ENCODE peak calls at places on chromosome 12, in five cellular contexts. X is A549, Y is NB4, R is pancreas, M is fibroblast of mammary gland. G is an unnamed sample.

GRCh38 chr12:29620030-29620429 is 122.5 kb upstream of the OVCH1 start:
- DNase-seq in M (no peak), X (no peak), Y (no peak), R (no peak), G (no peak)

GRCh38 chr12:107467716-107468115 is 217.9 kb upstream of the PWP1 start:
- DNase-seq in R (no peak), Y (no peak), X (no peak), M (no peak), G (no peak)

GRCh38 chr12:132194056-132194455 is 49.8 kb downstream of the NOC4L start:
- DNase-seq in R (no peak), M (peak; percentile 19), Y (peak; percentile 44), X (peak; percentile 66), G (no peak)

GRCh38 chr12:108801736-108802665 is 55.4 kb downstream of the SSH1 start:
- DNase-seq in R (no peak), M (peak; percentile 91), Y (no peak), X (no peak), G (no peak)

GRCh38 chr12:113007166-113007565 is 28.8 kb downstream of the OAS2 start:
- DNase-seq in X (no peak), R (no peak), M (peak; percentile 17), Y (no peak), G (peak; percentile 37)

GRCh38 chr12:71183018-71183417 is 25.2 kb upstream of the TSPAN8 start:
- DNase-seq in Y (no peak), R (no peak), M (peak; percentile 68), X (no peak), G (peak; percentile 87)

GRCh38 chr12:112881602-112882001 is 25.2 kb upstream of the OAS1 start:
- DNase-seq in X (no peak), Y (no peak), M (no peak), R (no peak), G (no peak)

GRCh38 chr12:44117368-44117767 is 281.5 kb downstream of the TMEM117 start:
- DNase-seq in R (no peak), M (peak; percentile 30), X (no peak), Y (no peak), G (peak; percentile 42)

GRCh38 chr12:105206686-105207374 is 29.1 kb downstream of the APPL2 start:
- DNase-seq in R (no peak), Y (no peak), M (peak; percentile 61), X (no peak), G (no peak)

GRCh38 chr12:111066744-111067437 is 146.5 kb upstream of the MYL2 start:
- DNase-seq in X (peak; percentile 44), R (no peak), M (peak; percentile 3), Y (peak; percentile 43), G (peak; percentile 90)

GRCh38 chr12:111443586-111443985 is 37.9 kb downstream of the SH2B3 start:
- DNase-seq in R (peak; percentile 68), M (peak; percentile 75), X (no peak), Y (peak; percentile 78), G (peak; percentile 82)

GRCh38 chr12:16238661-16239060 is 38.8 kb downstream of the SLC15A5 start:
- DNase-seq in M (peak; percentile 84), R (no peak), Y (no peak), X (no peak), G (peak; percentile 48)

GRCh38 chr12:103966736-103967135 is 1.1 kb downstream of the TDG start:
- DNase-seq in Y (no peak), X (no peak), R (no peak), M (no peak), G (no peak)

GRCh38 chr12:131104464-131105350 is 151.0 kb downstream of the ADGRD1 start:
- DNase-seq in R (peak; percentile 63), X (peak; percentile 77), Y (peak; percentile 84), M (peak; percentile 57), G (peak; percentile 27)

GRCh38 chr12:113846275-113846674 is 119.8 kb downstream of the RBM19 start:
- DNase-seq in Y (peak; percentile 19), X (no peak), R (no peak), M (peak; percentile 19), G (no peak)

GRCh38 chr12:70948976-70949336 is 28.4 kb upstream of the PTPRR start:
- DNase-seq in Y (no peak), X (no peak), R (no peak), M (peak; percentile 55), G (no peak)

GRCh38 chr12:117660896-117661295 is 299.5 kb upstream of the NOS1 start:
- DNase-seq in M (no peak), R (no peak), X (no peak), Y (no peak), G (no peak)

GRCh38 chr12:80861636-80862378 is 75.9 kb downstream of the LIN7A start:
- DNase-seq in Y (peak; percentile 62), M (peak; percentile 79), R (no peak), X (no peak), G (peak; percentile 52)

GRCh38 chr12:5184159-5184558 is 140.5 kb downstream of the KCNA5 start:
- DNase-seq in R (no peak), X (no peak), M (no peak), Y (no peak), G (peak; percentile 15)

GRCh38 chr12:30482650-30483049 is 213.0 kb downstream of the IPO8 start:
- DNase-seq in R (no peak), X (no peak), M (no peak), Y (no peak), G (no peak)

GRCh38 chr12:104748356-104748755 is 209.7 kb downstream of the SLC41A2 start:
- DNase-seq in Y (no peak), M (no peak), R (no peak), X (no peak), G (no peak)

GRCh38 chr12:5976711-5977110 is 31.7 kb upstream of the ANO2 start:
- DNase-seq in R (no peak), M (no peak), Y (no peak), X (no peak), G (no peak)

GRCh38 chr12:93750056-93750455 is 72.9 kb downstream of the CRADD start:
- DNase-seq in Y (no peak), X (no peak), R (no peak), M (no peak), G (no peak)

GRCh38 chr12:5567021-5567744 is 135.3 kb downstream of the NTF3 start:
- DNase-seq in X (no peak), M (no peak), R (no peak), Y (no peak), G (no peak)

GRCh38 chr12:6426882-6427671 is 17.7 kb upstream of the CD27 start:
- DNase-seq in X (no peak), R (no peak), M (no peak), Y (peak; percentile 22), G (no peak)

GRCh38 chr12:95881331-95881955 is 22.7 kb downstream of the SNRPF start:
- DNase-seq in X (no peak), Y (no peak), R (no peak), M (peak; percentile 65), G (no peak)

GRCh38 chr12:93676408-93677194 is 574 bp upstream of the CRADD start:
- DNase-seq in R (no peak), M (no peak), Y (no peak), X (no peak), G (no peak)

GRCh38 chr12:89453579-89453978 is 71.0 kb downstream of the GALNT4 start:
- DNase-seq in R (no peak), M (peak; percentile 64), Y (no peak), X (no peak), G (peak; percentile 66)

GRCh38 chr12:23525450-23526072 is 423.9 kb downstream of the SOX5 start:
- DNase-seq in X (no peak), Y (no peak), R (no peak), M (peak; percentile 24), G (peak; percentile 95)

GRCh38 chr12:93954160-93955112 is 193.9 kb upstream of the PLXNC1 start:
- DNase-seq in Y (no peak), X (no peak), R (no peak), M (peak; percentile 84), G (no peak)

GRCh38 chr12:79935624-79936040 is 735 bp upstream of the PPP1R12A start:
- DNase-seq in X (no peak), Y (no peak), R (no peak), M (peak; percentile 46), G (peak; percentile 30)

GRCh38 chr12:87344699-87345098 is 684.5 kb downstream of the C12orf50 start:
- DNase-seq in X (no peak), M (no peak), Y (no peak), R (no peak), G (peak; percentile 10)

GRCh38 chr12:102427542-102427923 is 52.8 kb downstream of the IGF1 start:
- DNase-seq in R (no peak), Y (no peak), M (no peak), X (no peak), G (no peak)

GRCh38 chr12:112850343-112850742 is 56.4 kb upstream of the OAS1 start:
- DNase-seq in Y (no peak), R (no peak), M (no peak), X (no peak), G (no peak)

GRCh38 chr12:108828774-108829173 is 28.6 kb downstream of the SSH1 start:
- DNase-seq in R (no peak), Y (no peak), M (peak; percentile 98), X (no peak), G (peak; percentile 87)

GRCh38 chr12:127548123-127548553 is 718.8 kb upstream of the TMEM132C start:
- DNase-seq in X (no peak), R (no peak), M (peak; percentile 81), Y (no peak), G (no peak)

GRCh38 chr12:82326905-82327503 is 31.2 kb downstream of the CCDC59 start:
- DNase-seq in Y (peak; percentile 32), R (no peak), X (peak; percentile 3), M (peak; percentile 47), G (peak; percentile 39)
- TF ChIP-seq CTCF in Y (no peak), R (no peak), X (peak; percentile 55), M (peak; percentile 46), G (no peak)

GRCh38 chr12:120234643-120235368 is 30.7 kb downstream of the PXN start:
- DNase-seq in Y (no peak), X (peak; percentile 94), R (peak; percentile 88), M (peak; percentile 100), G (peak; percentile 81)
- H3K4me3 ChIP-seq in Y (no peak overlapping the region), X (peak overlapping the region; percentile 0), R (no peak overlapping the region), M (no peak overlapping the region), G (no peak overlapping the region)

GRCh38 chr12:57759360-57759980 is 4.6 kb downstream of the MARCHF9 start:
- DNase-seq in X (no peak), R (no peak), Y (peak; percentile 52), M (no peak), G (peak; percentile 59)
- TF ChIP-seq CTCF in X (peak; percentile 61), R (peak; percentile 26), Y (peak; percentile 60), M (peak; percentile 44), G (peak; percentile 67)

GRCh38 chr12:92656911-92657310 is 45.9 kb upstream of the PLEKHG7 start:
- DNase-seq in X (no peak), M (no peak), R (no peak), Y (no peak), G (no peak)
- H3K4me3 ChIP-seq in X (no peak overlapping the region), M (no peak overlapping the region), R (no peak overlapping the region), Y (no peak overlapping the region), G (no peak overlapping the region)

DNA sequence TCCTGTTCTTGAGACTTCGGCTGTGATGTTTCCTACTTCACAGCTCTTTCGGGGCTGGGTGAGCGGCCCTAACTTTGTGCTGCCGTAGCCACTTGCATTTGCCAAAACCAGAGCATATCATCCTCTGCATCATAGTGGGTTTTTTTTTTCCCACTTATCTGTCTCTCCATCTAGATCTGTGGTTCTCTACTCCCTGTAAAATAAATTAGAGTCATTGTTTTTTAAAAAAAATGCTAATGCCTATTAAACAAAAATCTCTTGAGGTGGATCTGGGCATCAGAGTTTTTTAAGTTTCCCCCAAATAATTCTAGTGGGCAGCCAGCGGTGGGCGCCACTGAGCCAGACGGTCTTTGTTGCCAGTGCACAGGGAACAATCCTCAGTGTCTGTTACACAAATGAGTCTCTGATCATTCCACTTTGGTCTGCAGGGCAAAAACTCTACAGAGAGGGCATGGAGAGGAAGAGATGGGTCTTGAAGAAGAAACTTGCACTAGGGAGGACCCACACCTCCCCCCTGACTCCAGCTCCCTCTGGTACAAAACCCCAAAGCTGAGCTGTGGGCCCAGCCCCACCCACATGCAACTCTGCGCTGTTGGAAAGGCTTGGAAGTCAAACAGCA is 62.4 kb upstream of the BCL2L14 start:
- DNase-seq in R (no peak), X (no peak), M (no peak), Y (peak; percentile 69), G (no peak)
- TF ChIP-seq CTCF in R (no peak), X (no peak), M (peak; percentile 36), Y (peak; percentile 48), G (no peak)